ENCODE peak calls at places on chromosomes 7 and 10, in six cellular contexts. One of them, this sample, is unnamed.

GRCh38 chr10:3526721-3527120 is 258.3 kb downstream of the KLF6 start:
- DNase-seq in A549: no peak
- DNase-seq in upper lobe of right lung: no peak
- DNase-seq in keratinocyte: no peak
- DNase-seq in suprapubic skin: no peak
- DNase-seq in AG09319: peak
- DNase-seq in this sample: no peak

GRCh38 chr10:46541735-46542566 is 14.5 kb downstream of the GPRIN2 start:
- DNase-seq in keratinocyte: no peak
- DNase-seq in AG09319: no peak
- DNase-seq in upper lobe of right lung: peak
- DNase-seq in A549: peak
- DNase-seq in suprapubic skin: peak
- DNase-seq in this sample: peak

GRCh38 chr7:82599910-82600309 is 156.3 kb upstream of the CACNA2D1 start:
- DNase-seq in A549: no peak
- DNase-seq in keratinocyte: no peak
- DNase-seq in AG09319: no peak
- DNase-seq in upper lobe of right lung: no peak
- DNase-seq in suprapubic skin: no peak
- DNase-seq in this sample: no peak

GRCh38 chr10:4812041-4812440 is 14.0 kb upstream of the AKR1E2 start:
- DNase-seq in suprapubic skin: no peak
- DNase-seq in A549: no peak
- DNase-seq in keratinocyte: no peak
- DNase-seq in AG09319: no peak
- DNase-seq in upper lobe of right lung: no peak
- DNase-seq in this sample: no peak

GRCh38 chr7:150943453-150943814 is 34.7 kb downstream of the KCNH2 start:
- DNase-seq in suprapubic skin: peak
- DNase-seq in keratinocyte: no peak
- DNase-seq in AG09319: no peak
- DNase-seq in A549: no peak
- DNase-seq in upper lobe of right lung: peak
- DNase-seq in this sample: no peak

GRCh38 chr10:86775056-86775858 is 18.8 kb downstream of the BMPR1A start:
- DNase-seq in keratinocyte: no peak
- DNase-seq in A549: peak
- DNase-seq in upper lobe of right lung: no peak
- DNase-seq in AG09319: no peak
- DNase-seq in suprapubic skin: no peak
- DNase-seq in this sample: no peak

GRCh38 chr7:35492451-35493175 is 202.3 kb downstream of the HERPUD2 start:
- DNase-seq in suprapubic skin: no peak
- DNase-seq in keratinocyte: no peak
- DNase-seq in A549: no peak
- DNase-seq in upper lobe of right lung: no peak
- DNase-seq in AG09319: no peak
- DNase-seq in this sample: no peak

GRCh38 chr7:81333004-81333403 is 414.2 kb upstream of the SEMA3C start:
- DNase-seq in keratinocyte: no peak
- DNase-seq in A549: no peak
- DNase-seq in suprapubic skin: no peak
- DNase-seq in upper lobe of right lung: no peak
- DNase-seq in AG09319: no peak
- DNase-seq in this sample: no peak

GRCh38 chr10:64501807-64502206 is 980.6 kb downstream of the REEP3 start:
- DNase-seq in keratinocyte: no peak
- DNase-seq in upper lobe of right lung: no peak
- DNase-seq in AG09319: no peak
- DNase-seq in A549: no peak
- DNase-seq in suprapubic skin: no peak
- DNase-seq in this sample: no peak

GRCh38 chr10:4514445-4515108 is 311.4 kb upstream of the AKR1E2 start:
- DNase-seq in keratinocyte: no peak
- DNase-seq in suprapubic skin: no peak
- DNase-seq in A549: no peak
- DNase-seq in upper lobe of right lung: peak
- DNase-seq in AG09319: no peak
- DNase-seq in this sample: peak

GRCh38 chr10:31822616-31823318 is 105.9 kb downstream of the ARHGAP12 start:
- DNase-seq in keratinocyte: no peak
- DNase-seq in A549: no peak
- DNase-seq in AG09319: no peak
- DNase-seq in suprapubic skin: no peak
- DNase-seq in upper lobe of right lung: no peak
- DNase-seq in this sample: no peak

GRCh38 chr10:119341236-119342016 is 134.1 kb downstream of the GRK5 start:
- DNase-seq in AG09319: no peak
- DNase-seq in keratinocyte: no peak
- DNase-seq in A549: peak
- DNase-seq in suprapubic skin: no peak
- DNase-seq in upper lobe of right lung: peak
- DNase-seq in this sample: no peak

GRCh38 chr10:59997807-59998525 is 91.6 kb upstream of the CCDC6 start:
- DNase-seq in AG09319: no peak
- DNase-seq in keratinocyte: no peak
- DNase-seq in suprapubic skin: no peak
- DNase-seq in A549: no peak
- DNase-seq in upper lobe of right lung: no peak
- DNase-seq in this sample: no peak

GRCh38 chr10:123549761-123550454 is 116.2 kb upstream of the GPR26 start:
- DNase-seq in keratinocyte: no peak
- DNase-seq in A549: no peak
- DNase-seq in suprapubic skin: peak
- DNase-seq in upper lobe of right lung: no peak
- DNase-seq in AG09319: no peak
- DNase-seq in this sample: no peak

GRCh38 chr7:35386816-35387429 is 133.0 kb upstream of the TBX20 start:
- DNase-seq in suprapubic skin: no peak
- DNase-seq in A549: no peak
- DNase-seq in keratinocyte: no peak
- DNase-seq in upper lobe of right lung: no peak
- DNase-seq in AG09319: no peak
- DNase-seq in this sample: no peak

GRCh38 chr10:124285587-124286527 is 132.9 kb downstream of the OAT start:
- DNase-seq in upper lobe of right lung: peak
- DNase-seq in suprapubic skin: peak
- DNase-seq in A549: no peak
- DNase-seq in AG09319: no peak
- DNase-seq in keratinocyte: no peak
- DNase-seq in this sample: peak

GRCh38 chr7:27608776-27609495 is 53.7 kb downstream of the HIBADH start:
- DNase-seq in suprapubic skin: no peak
- DNase-seq in AG09319: no peak
- DNase-seq in A549: no peak
- DNase-seq in upper lobe of right lung: no peak
- DNase-seq in keratinocyte: no peak
- DNase-seq in this sample: no peak

GRCh38 chr7:114943530-114943929 is 21.6 kb downstream of the MDFIC start:
- DNase-seq in A549: no peak
- DNase-seq in upper lobe of right lung: no peak
- DNase-seq in suprapubic skin: no peak
- DNase-seq in AG09319: no peak
- DNase-seq in keratinocyte: no peak
- DNase-seq in this sample: no peak

GRCh38 chr10:114766470-114766869 is 55.1 kb upstream of the FHIP2A start:
- DNase-seq in suprapubic skin: no peak
- DNase-seq in keratinocyte: no peak
- DNase-seq in upper lobe of right lung: no peak
- DNase-seq in A549: no peak
- DNase-seq in AG09319: no peak
- DNase-seq in this sample: no peak

GRCh38 chr7:99313204-99313573 is 12.5 kb upstream of the ARPC1A start:
- DNase-seq in keratinocyte: no peak
- DNase-seq in suprapubic skin: no peak
- DNase-seq in AG09319: no peak
- DNase-seq in A549: no peak
- DNase-seq in upper lobe of right lung: no peak
- DNase-seq in this sample: no peak
- TF ChIP-seq CTCF in keratinocyte: no peak
- TF ChIP-seq CTCF in suprapubic skin: no peak
- TF ChIP-seq CTCF in AG09319: no peak
- TF ChIP-seq CTCF in A549: no peak
- TF ChIP-seq CTCF in upper lobe of right lung: no peak
- TF ChIP-seq CTCF in this sample: peak

DNA sequence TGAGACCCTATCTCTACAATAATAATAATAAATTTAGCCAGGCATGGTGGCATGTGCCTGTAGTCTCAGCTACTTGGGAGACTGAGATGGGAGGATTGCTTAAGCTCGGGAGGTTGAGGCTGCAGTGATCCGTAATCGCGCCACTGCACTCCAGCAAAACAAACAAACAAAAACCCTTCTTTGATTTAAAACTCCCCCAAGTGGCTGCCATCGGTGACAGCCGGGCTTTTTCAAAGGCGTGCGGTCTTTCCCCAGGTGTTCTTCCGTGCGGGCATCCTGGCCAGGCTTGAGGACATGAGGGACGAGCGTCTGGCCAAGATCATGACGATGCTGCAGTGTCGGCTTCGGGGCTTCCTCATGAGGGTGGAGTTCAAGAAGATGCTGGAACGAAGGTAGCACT is 1.9 kb upstream of the MYH16 start:
- DNase-seq in upper lobe of right lung: no peak
- DNase-seq in suprapubic skin: no peak
- DNase-seq in keratinocyte: no peak
- DNase-seq in A549: peak
- DNase-seq in AG09319: no peak
- DNase-seq in this sample: no peak
- TF ChIP-seq CTCF in upper lobe of right lung: peak
- TF ChIP-seq CTCF in suprapubic skin: no peak
- TF ChIP-seq CTCF in keratinocyte: no peak
- TF ChIP-seq CTCF in A549: peak
- TF ChIP-seq CTCF in AG09319: no peak
- TF ChIP-seq CTCF in this sample: no peak

DNA sequence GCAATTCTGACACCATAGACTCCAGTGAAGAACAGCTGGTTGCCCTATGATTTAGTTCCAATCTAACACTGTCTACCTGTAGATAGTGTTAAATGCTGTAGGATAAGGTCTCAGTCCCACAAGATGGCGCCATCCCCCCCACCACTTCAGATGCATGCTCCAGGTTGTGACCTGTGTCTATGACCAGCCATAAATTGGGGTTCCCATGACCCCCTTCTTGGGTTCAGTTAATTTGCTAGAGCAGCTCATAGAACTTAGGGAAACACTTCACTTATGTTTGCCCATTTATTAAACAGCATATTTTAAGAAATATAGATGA is 13.1 kb downstream of the CCSER2 start:
- DNase-seq in upper lobe of right lung: no peak
- DNase-seq in AG09319: no peak
- DNase-seq in A549: no peak
- DNase-seq in suprapubic skin: no peak
- DNase-seq in keratinocyte: no peak
- DNase-seq in this sample: no peak
- TF ChIP-seq CTCF in upper lobe of right lung: no peak
- TF ChIP-seq CTCF in AG09319: no peak
- TF ChIP-seq CTCF in A549: no peak
- TF ChIP-seq CTCF in suprapubic skin: no peak
- TF ChIP-seq CTCF in keratinocyte: no peak
- TF ChIP-seq CTCF in this sample: peak

DNA sequence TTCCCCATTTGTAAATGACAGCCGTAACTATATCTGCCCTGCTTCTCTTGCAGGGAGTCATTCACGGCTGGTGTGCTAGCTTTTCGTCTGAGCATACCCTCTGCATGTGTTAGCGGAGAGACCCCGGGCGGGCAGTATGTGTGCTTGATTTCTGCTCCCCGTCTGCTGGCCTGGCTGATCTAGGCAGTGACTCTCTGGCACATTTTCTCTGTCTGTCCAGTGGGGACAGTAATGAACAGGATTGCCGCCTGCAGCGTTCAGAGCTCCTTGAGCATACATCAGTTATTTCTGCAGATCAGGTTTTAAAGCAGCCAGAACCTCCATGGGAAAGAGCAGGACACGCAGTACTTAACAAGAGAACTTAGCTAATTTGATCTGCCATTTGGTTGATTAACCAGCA is 242.5 kb downstream of the CELF2 start:
- DNase-seq in keratinocyte: no peak
- DNase-seq in upper lobe of right lung: no peak
- DNase-seq in suprapubic skin: no peak
- DNase-seq in AG09319: no peak
- DNase-seq in A549: no peak
- DNase-seq in this sample: no peak
- TF ChIP-seq CTCF in keratinocyte: no peak
- TF ChIP-seq CTCF in upper lobe of right lung: no peak
- TF ChIP-seq CTCF in suprapubic skin: no peak
- TF ChIP-seq CTCF in AG09319: no peak
- TF ChIP-seq CTCF in A549: no peak
- TF ChIP-seq CTCF in this sample: no peak

GRCh38 chr10:79202188-79203013 is 133.6 kb downstream of the ZMIZ1 start:
- DNase-seq in suprapubic skin: no peak
- DNase-seq in AG09319: no peak
- DNase-seq in keratinocyte: no peak
- DNase-seq in A549: peak
- DNase-seq in upper lobe of right lung: peak
- DNase-seq in this sample: peak
- TF ChIP-seq CTCF in suprapubic skin: no peak
- TF ChIP-seq CTCF in AG09319: peak
- TF ChIP-seq CTCF in keratinocyte: peak
- TF ChIP-seq CTCF in A549: peak
- TF ChIP-seq CTCF in upper lobe of right lung: peak
- TF ChIP-seq CTCF in this sample: peak

This sample was measured in CD14-positive monocyte.